ENCODE peak calls at places on chromosomes 7 and 10, in eight cellular contexts. A is choroid plexus epithelial cell, B is HFF-Myc, W is PC-9, P is spleen, N is thyroid gland, L is NB4, Z is HCT116. C is an unnamed sample.

GRCh38 chr10:59384761-59385160 is 22.4 kb upstream of the FAM13C start:
- DNase-seq in W (no peak), A (no peak), B (no peak), N (no peak), P (no peak), L (no peak), Z (no peak), C (no peak)

GRCh38 chr10:98320476-98321202 is 52.6 kb upstream of the LOXL4 start:
- DNase-seq in B (no peak), N (no peak), P (no peak), L (peak; percentile 86), W (no peak), A (no peak), Z (no peak), C (no peak)

GRCh38 chr10:61757525-61758397 is 95.0 kb downstream of the CABCOCO1 start:
- DNase-seq in P (no peak), B (no peak), Z (no peak), W (no peak), N (no peak), L (no peak), A (peak; percentile 67), C (peak; percentile 77)

GRCh38 chr7:2613926-2614613 is 17.7 kb upstream of the TTYH3 start:
- DNase-seq in P (no peak), N (peak; percentile 100), A (peak; percentile 25), B (no peak), L (peak; percentile 49), Z (no peak), W (no peak), C (peak; percentile 49)

GRCh38 chr10:53356616-53357349 is 584.2 kb upstream of the MBL2 start:
- DNase-seq in A (no peak), N (no peak), B (no peak), L (no peak), W (no peak), P (no peak), Z (no peak), C (no peak)

GRCh38 chr7:105015631-105015965 is 1.6 kb downstream of the KMT2E start:
- DNase-seq in B (no peak), A (peak; percentile 53), N (peak; percentile 29), P (no peak), Z (no peak), L (peak; percentile 65), W (no peak), C (peak; percentile 39)

GRCh38 chr7:33842141-33842540 is 63.2 kb upstream of the BMPER start:
- DNase-seq in W (no peak), B (no peak), P (no peak), A (no peak), L (no peak), N (no peak), Z (no peak), C (no peak)

GRCh38 chr10:123636598-123637325 is 29.4 kb upstream of the GPR26 start:
- DNase-seq in N (no peak), L (no peak), W (no peak), P (no peak), Z (peak; percentile 38), A (no peak), B (no peak), C (no peak)

GRCh38 chr7:2611401-2611800 is 20.4 kb upstream of the TTYH3 start:
- DNase-seq in N (no peak), B (no peak), P (no peak), A (no peak), W (no peak), Z (no peak), L (no peak), C (no peak)

GRCh38 chr10:5317547-5318107 is 47.1 kb upstream of the UCN3 start:
- DNase-seq in A (peak; percentile 58), N (no peak), Z (no peak), L (peak; percentile 80), P (no peak), W (peak; percentile 74), B (peak; percentile 52), C (peak; percentile 70)

GRCh38 chr7:91519241-91520200 is 255.3 kb downstream of the FZD1 start:
- DNase-seq in P (no peak), A (peak; percentile 70), B (no peak), W (no peak), L (no peak), N (peak; percentile 12), Z (no peak), C (peak; percentile 4)

GRCh38 chr10:22682237-22683192 is 31.9 kb downstream of the PIP4K2A start:
- DNase-seq in Z (peak; percentile 15), W (peak; percentile 55), B (no peak), P (no peak), L (peak; percentile 13), A (peak; percentile 77), N (peak; percentile 58), C (peak; percentile 76)

GRCh38 chr7:30116771-30117170 is 18.0 kb upstream of the MTURN start:
- DNase-seq in A (no peak), B (no peak), Z (no peak), W (no peak), L (no peak), N (no peak), P (no peak), C (peak; percentile 56)

GRCh38 chr10:80829151-80829550 is 291.4 kb downstream of the SH2D4B start:
- DNase-seq in L (no peak), W (no peak), N (no peak), B (no peak), P (no peak), Z (no peak), A (no peak), C (no peak)

GRCh38 chr7:1848013-1848640 is 178.1 kb downstream of the ELFN1 start:
- DNase-seq in P (peak; percentile 58), Z (no peak), L (no peak), A (no peak), B (no peak), N (no peak), W (no peak), C (no peak)

GRCh38 chr10:6766061-6766460 is 186.0 kb upstream of the PRKCQ start:
- DNase-seq in B (no peak), N (no peak), L (peak; percentile 37), P (no peak), A (no peak), Z (no peak), W (no peak), C (peak; percentile 54)

GRCh38 chr10:42988517-42989395 is 88.1 kb upstream of the RET start:
- DNase-seq in W (no peak), P (peak; percentile 65), N (no peak), L (peak; percentile 99), A (no peak), Z (no peak), B (no peak), C (no peak)

GRCh38 chr10:29535012-29535777 is 99.6 kb downstream of the SVIL start:
- DNase-seq in W (no peak), L (peak; percentile 4), Z (peak; percentile 16), B (peak; percentile 70), A (peak; percentile 80), N (no peak), P (no peak), C (peak; percentile 75)

GRCh38 chr7:128739990-128740682 is 977 bp downstream of the CALU start:
- DNase-seq in W (no peak), P (no peak), N (no peak), B (no peak), Z (no peak), A (no peak), L (no peak), C (no peak)

DNA sequence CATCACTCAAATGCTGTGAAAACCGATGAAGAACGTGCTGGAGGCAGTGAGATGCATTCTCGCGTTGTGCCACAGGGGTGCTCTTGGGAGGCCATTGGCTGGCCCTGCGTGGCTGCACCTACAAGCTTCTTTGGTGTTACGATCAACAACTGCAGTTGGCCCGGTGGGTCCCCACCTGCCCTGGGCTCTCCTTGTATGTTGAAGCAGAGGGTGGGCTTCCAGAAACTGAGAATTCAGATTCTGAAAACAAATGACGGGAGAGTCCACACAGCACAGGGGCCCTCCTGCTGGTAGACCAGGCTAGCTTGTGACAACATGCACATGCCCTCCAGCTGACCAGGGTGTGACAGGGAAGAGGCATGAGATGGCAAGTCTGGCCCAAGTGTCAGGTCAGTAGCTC is 23.7 kb upstream of the DDC start:
- DNase-seq in B (no peak), Z (no peak), L (peak; percentile 40), W (no peak), N (no peak), A (peak; percentile 7), P (no peak), C (no peak)
- TF ChIP-seq CTCF in B (peak; percentile 4), Z (peak; percentile 54), L (peak; percentile 28), W (no peak), N (no peak), A (peak; percentile 28), P (no peak), C (peak; percentile 14)

GRCh38 chr7:107613948-107614347 is 33.9 kb downstream of the BCAP29 start:
- DNase-seq in Z (no peak), W (no peak), L (no peak), B (no peak), N (no peak), P (no peak), A (no peak), C (peak; percentile 20)

GRCh38 chr7:107606303-107606702 is 26.3 kb downstream of the BCAP29 start:
- DNase-seq in P (no peak), N (no peak), W (no peak), Z (no peak), L (no peak), A (no peak), B (no peak), C (no peak)

GRCh38 chr7:107610353-107610752 is 30.3 kb downstream of the BCAP29 start:
- DNase-seq in A (peak; percentile 56), W (no peak), P (no peak), N (no peak), B (no peak), L (no peak), Z (no peak), C (peak; percentile 64)

GRCh38 chr7:107613439-107613838 is 33.4 kb downstream of the BCAP29 start:
- DNase-seq in A (no peak), N (no peak), W (no peak), L (no peak), Z (no peak), B (no peak), P (no peak), C (no peak)

GRCh38 chr7:107609861-107610260 is 29.8 kb downstream of the BCAP29 start:
- DNase-seq in Z (no peak), N (no peak), B (no peak), P (no peak), L (no peak), A (no peak), W (no peak), C (peak; percentile 63)
- H3K4me3 ChIP-seq in Z (no peak overlapping the region), N (no peak overlapping the region), B (no peak overlapping the region), P (no peak overlapping the region), L (no peak overlapping the region), A (no peak overlapping the region), W (no peak overlapping the region), C (no peak overlapping the region)

DNA sequence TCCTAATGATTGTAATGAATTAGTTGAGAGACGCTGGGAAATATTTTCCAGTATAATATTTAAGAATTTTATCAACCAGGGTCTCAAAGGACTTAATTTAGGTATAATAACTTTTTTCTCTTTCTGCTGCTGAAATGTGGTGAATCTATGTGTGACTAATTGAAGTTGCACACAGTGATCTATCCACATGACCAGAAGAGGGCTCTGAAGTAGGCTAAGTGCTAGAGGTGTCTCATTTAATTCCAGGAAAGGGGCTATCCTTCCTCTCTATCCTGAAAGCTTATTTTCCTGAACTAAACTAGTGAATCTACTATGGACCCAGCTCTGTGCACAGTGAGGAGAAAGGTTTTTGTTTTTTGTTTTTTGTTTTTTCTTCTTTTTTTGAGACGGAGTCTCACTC is 294.4 kb upstream of the MYO3A start:
- DNase-seq in L (no peak), P (no peak), B (no peak), W (no peak), Z (no peak), N (no peak), A (peak; percentile 46), C (peak; percentile 16)
- TF ChIP-seq CTCF in L (no peak), P (no peak), B (no peak), W (no peak), Z (no peak), N (no peak), A (peak; percentile 34), C (peak; percentile 8)

GRCh38 chr7:4745265-4745919 is 30.0 kb upstream of the AP5Z1 start:
- DNase-seq in A (no peak), Z (no peak), L (no peak), B (no peak), W (no peak), N (no peak), P (no peak), C (no peak)
- H3K4me3 ChIP-seq in A (peak overlapping the region; percentile 24), Z (peak overlapping the region; percentile 23), L (no peak overlapping the region), B (peak overlapping the region; percentile 20), W (peak overlapping the region; percentile 42), N (no peak overlapping the region), P (peak overlapping the region; percentile 38), C (peak overlapping the region; percentile 54)